ENCODE peak calls at places on chromosomes 13 and 19, in four cellular contexts. Y is gastrocnemius medialis, J is HEK293T, T is HFF-Myc. H is an unnamed sample.

GRCh38 chr19:11381535-11382369 is 2.4 kb downstream of the EPOR start:
- DNase-seq in Y (peak), J (peak), T (peak), H (peak)

GRCh38 chr19:7488736-7489353 is at the start of gene PEX11G:
- DNase-seq in Y (peak), J (peak), T (no peak), H (peak)

GRCh38 chr19:3451451-3451866 is 28.9 kb downstream of the SMIM24 start:
- DNase-seq in Y (peak), J (no peak), T (no peak), H (no peak)

GRCh38 chr13:94641432-94641941 is 39.8 kb downstream of the GPR180 start:
- DNase-seq in Y (no peak), J (no peak), T (peak), H (no peak)

GRCh38 chr13:43767351-43767901 is 19.3 kb downstream of the ENOX1 start:
- DNase-seq in Y (no peak), J (no peak), T (no peak), H (peak)

GRCh38 chr13:110409581-110409992 is 102.5 kb downstream of the COL4A2 start:
- DNase-seq in Y (no peak), J (no peak), T (no peak), H (no peak)

GRCh38 chr13:114067381-114067885 is 65.0 kb downstream of the RASA3 start:
- DNase-seq in Y (no peak), J (no peak), T (peak), H (no peak)

GRCh38 chr13:105925496-105925895 is 610.0 kb downstream of the EFNB2 start:
- DNase-seq in Y (no peak), J (no peak), T (no peak), H (no peak)

GRCh38 chr19:18340237-18340989 is at the start of gene PGPEP1:
- DNase-seq in Y (peak), J (peak), T (no peak), H (peak)

GRCh38 chr19:9839415-9839814 is 4.3 kb downstream of the PIN1 start:
- DNase-seq in Y (no peak), J (no peak), T (peak), H (no peak)

GRCh38 chr19:40241809-40242384 is 15.4 kb upstream of the CCNP start:
- DNase-seq in Y (no peak), J (no peak), T (no peak), H (no peak)

GRCh38 chr13:51519839-51520238 is 64.4 kb upstream of the WDFY2 start:
- DNase-seq in Y (no peak), J (no peak), T (no peak), H (no peak)